ENCODE peak calls at places on chromosomes 3 and 15, in eight cellular contexts. X, D, F, R, B, M, Y and V are unnamed samples.

GRCh38 chr3:134453631-134454030 is 32.2 kb downstream of the ANAPC13 start:
- DNase-seq in F (peak), R (no peak), D (peak), Y (no peak), B (no peak), X (peak), M (no peak), V (peak)

GRCh38 chr15:41934843-41935242 is 37.5 kb downstream of the EHD4 start:
- DNase-seq in D (peak), F (no peak), R (no peak), X (no peak), Y (no peak), M (no peak), B (peak), V (peak)

GRCh38 chr3:63927623-63928280 is 15.6 kb upstream of the SCAANT1 start:
- DNase-seq in M (no peak), X (no peak), B (no peak), D (no peak), F (no peak), Y (peak), R (no peak), V (no peak)

GRCh38 chr3:31941230-31941632 is 39.8 kb downstream of the OSBPL10 start:
- DNase-seq in X (peak), Y (no peak), R (no peak), M (no peak), F (no peak), B (peak), D (no peak), V (no peak)

GRCh38 chr3:172592898-172593669 is 69.9 kb upstream of the TNFSF10 start:
- DNase-seq in R (no peak), M (no peak), F (no peak), B (no peak), Y (no peak), X (no peak), D (no peak), V (no peak)

GRCh38 chr3:97259263-97259662 is 444.9 kb downstream of the EPHA6 start:
- DNase-seq in F (no peak), X (no peak), R (no peak), B (no peak), M (no peak), D (no peak), Y (no peak), V (no peak)

GRCh38 chr15:66772967-66773873 is 71.2 kb downstream of the SMAD6 start:
- DNase-seq in B (peak), R (peak), F (peak), X (no peak), Y (no peak), M (peak), D (no peak), V (no peak)

GRCh38 chr15:27054426-27054825 is 83.4 kb downstream of the GABRG3 start:
- DNase-seq in B (no peak), M (no peak), D (no peak), R (no peak), F (no peak), Y (no peak), X (no peak), V (no peak)

GRCh38 chr3:37308247-37308646 is 133.9 kb upstream of the LRRFIP2 start:
- DNase-seq in F (peak), D (no peak), B (peak), R (peak), M (peak), X (peak), Y (peak), V (no peak)

GRCh38 chr3:14358426-14359211 is 43.8 kb upstream of the SLC6A6 start:
- DNase-seq in D (no peak), F (peak), X (no peak), B (peak), R (peak), M (peak), Y (peak), V (no peak)

GRCh38 chr3:1499694-1500093 is 406.9 kb downstream of the CNTN6 start:
- DNase-seq in Y (no peak), D (no peak), R (no peak), M (no peak), F (no peak), B (no peak), X (no peak), V (no peak)

GRCh38 chr3:194540268-194540937 is 53.6 kb upstream of the ATP13A3 start:
- DNase-seq in D (no peak), B (no peak), F (no peak), X (no peak), Y (peak), R (no peak), M (peak), V (no peak)

GRCh38 chr15:60086676-60087446 is 82.8 kb downstream of the FOXB1 start:
- DNase-seq in D (no peak), M (no peak), F (no peak), B (peak), X (no peak), R (no peak), Y (no peak), V (no peak)

GRCh38 chr15:63436872-63437375 is 55.3 kb upstream of the CA12 start:
- DNase-seq in F (peak), Y (peak), R (peak), X (peak), B (peak), D (no peak), M (peak), V (no peak)

GRCh38 chr3:138694287-138695007 is 85.9 kb downstream of the FAIM start:
- DNase-seq in M (peak), F (no peak), B (peak), R (peak), X (peak), D (no peak), Y (peak), V (no peak)

GRCh38 chr3:25448750-25449684 is 21.0 kb downstream of the RARB start:
- DNase-seq in Y (peak), B (peak), R (peak), D (no peak), F (peak), X (peak), M (peak), V (peak)

GRCh38 chr3:61173685-61174084 is 77.6 kb downstream of the FHIT start:
- DNase-seq in D (no peak), F (no peak), B (no peak), X (no peak), R (peak), M (peak), Y (no peak), V (no peak)

GRCh38 chr3:192802957-192803899 is 75.9 kb upstream of the FGF12 start:
- DNase-seq in D (no peak), X (peak), B (peak), M (peak), Y (peak), F (peak), R (peak), V (no peak)

GRCh38 chr15:57031082-57031481 is 112.6 kb downstream of the TCF12 start:
- DNase-seq in X (no peak), Y (no peak), M (no peak), R (no peak), F (no peak), D (no peak), B (no peak), V (no peak)
- H3K4me2 ChIP-seq in X (no peak), Y (no peak), M (no peak), R (peak), F (peak), D (no peak), B (no peak), V (no peak)

GRCh38 chr3:184564685-184565385 is 3.2 kb downstream of the EPHB3 start:
- DNase-seq in X (no peak), D (no peak), M (no peak), B (no peak), Y (no peak), F (no peak), R (no peak), V (no peak)

GRCh38 chr3:184567924-184568590 is 6.5 kb downstream of the EPHB3 start:
- DNase-seq in M (peak), F (no peak), R (no peak), B (no peak), X (no peak), Y (no peak), D (no peak), V (no peak)

GRCh38 chr3:184565421-184566211 is 4.0 kb downstream of the EPHB3 start:
- DNase-seq in D (no peak), R (peak), X (no peak), Y (peak), M (peak), F (peak), B (peak), V (no peak)

GRCh38 chr3:184568591-184568917 is 7.0 kb downstream of the EPHB3 start:
- DNase-seq in F (no peak), Y (no peak), R (no peak), D (no peak), M (no peak), X (no peak), B (no peak), V (no peak)

DNA sequence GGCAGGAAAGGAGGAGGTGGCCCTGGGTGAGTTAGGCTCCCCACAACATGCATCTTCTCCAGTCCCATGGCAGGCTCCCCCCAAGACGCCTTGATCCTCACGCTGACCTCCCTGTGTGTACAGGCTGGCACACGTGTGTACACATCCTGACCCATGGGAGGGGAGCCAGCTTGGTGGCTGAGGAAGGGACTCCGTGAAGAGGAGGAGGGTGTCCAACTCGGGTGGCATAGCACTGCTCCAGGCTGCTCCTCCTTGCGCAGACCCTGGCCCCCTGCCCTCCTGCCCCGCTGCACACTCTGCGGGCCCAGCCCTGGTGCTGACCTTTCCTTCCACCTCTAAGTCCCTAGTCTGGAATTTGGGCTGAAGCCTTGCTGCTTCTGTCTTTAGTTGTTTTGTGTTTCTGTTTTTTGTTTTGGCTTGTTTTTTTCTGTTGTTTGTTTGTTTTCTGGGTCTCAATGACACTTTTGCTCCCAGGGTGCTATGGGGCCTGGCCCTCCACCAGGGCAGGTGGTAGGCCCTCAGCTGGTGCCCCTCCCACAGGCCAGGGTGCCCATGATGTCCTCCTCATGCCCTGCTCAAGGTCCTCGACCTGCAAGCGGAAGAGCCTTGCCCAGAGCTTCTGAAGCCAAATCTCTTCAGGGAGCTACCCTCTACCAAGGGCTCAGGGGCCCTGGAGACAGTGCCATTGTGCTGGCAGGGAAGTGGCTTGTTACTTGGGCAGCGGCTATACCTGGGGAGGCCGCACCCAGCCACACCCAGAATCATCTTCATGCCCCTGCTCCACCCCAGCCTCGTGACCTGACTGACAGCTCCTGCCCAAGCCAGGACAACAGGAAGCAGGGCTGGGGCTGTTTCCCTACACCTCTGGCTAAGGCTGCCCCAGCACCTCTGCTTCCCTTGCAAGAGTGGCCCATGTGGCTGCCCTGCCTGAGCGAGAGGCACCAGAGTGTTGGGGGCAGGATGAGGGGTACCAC is 5.1 kb downstream of the EPHB3 start:
- DNase-seq in R (no peak), F (no peak), B (no peak), M (no peak), X (no peak), Y (no peak), D (no peak), V (no peak)
- H3K4me2 ChIP-seq in R (peak), F (no peak), B (no peak), M (peak), X (no peak), Y (no peak), D (no peak), V (no peak)

DNA sequence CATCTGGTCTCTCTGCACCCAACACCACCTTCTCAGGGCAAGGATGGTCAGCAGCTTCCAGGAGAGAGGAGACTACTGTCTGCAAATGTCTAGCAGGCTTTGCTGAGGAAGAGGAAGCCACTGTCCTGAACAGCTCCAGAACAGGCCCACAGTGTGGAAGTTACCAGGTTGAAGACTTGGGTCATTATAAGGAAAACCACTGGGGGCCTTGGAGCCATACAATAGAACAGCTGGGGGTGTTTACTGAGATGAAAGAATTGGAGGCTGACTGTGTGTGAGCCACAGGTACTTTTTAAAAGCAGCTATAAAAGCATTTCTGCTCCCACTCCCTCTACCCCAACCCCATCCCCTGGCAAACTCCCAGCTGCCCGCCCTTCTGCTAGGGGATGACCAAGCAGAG is 24.2 kb downstream of the SRGAP3 start:
- DNase-seq in F (no peak), B (no peak), R (no peak), X (no peak), D (no peak), Y (no peak), M (no peak), V (no peak)
- H3K4me2 ChIP-seq in F (peak), B (no peak), R (no peak), X (no peak), D (no peak), Y (no peak), M (no peak), V (no peak)

DNA sequence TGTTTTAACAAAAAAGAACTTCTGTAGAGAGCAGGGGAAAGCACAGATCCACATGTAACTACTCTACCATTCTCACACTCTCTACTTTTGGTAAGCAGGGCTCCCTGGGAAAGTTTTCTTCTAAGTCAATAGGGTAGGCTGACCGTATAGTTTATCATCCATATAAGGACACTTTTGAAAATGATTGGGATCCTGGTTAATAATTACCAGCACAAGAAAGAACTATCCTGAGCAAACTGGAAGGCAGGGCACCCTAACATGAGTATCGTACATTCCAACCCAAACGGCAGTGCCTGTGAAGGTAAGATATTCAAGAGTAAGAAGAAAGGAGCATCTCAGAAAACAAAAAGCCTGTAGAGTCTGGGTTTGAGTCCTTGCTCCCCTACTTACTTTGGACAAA is 22.1 kb downstream of the SUSD5 start:
- DNase-seq in X (peak), D (no peak), B (no peak), M (no peak), F (no peak), Y (no peak), R (peak), V (no peak)
- H3K4me2 ChIP-seq in X (peak), D (no peak), B (no peak), M (no peak), F (peak), Y (no peak), R (no peak), V (no peak)

GRCh38 chr15:88636654-88637053 is 2.2 kb upstream of the ISG20 start:
- DNase-seq in F (no peak), B (no peak), D (no peak), M (no peak), X (no peak), R (no peak), Y (peak), V (no peak)
- H3K4me2 ChIP-seq in F (no peak), B (no peak), D (no peak), M (no peak), X (peak), R (no peak), Y (no peak), V (no peak)

GRCh38 chr3:79568938-79569337 is 198.9 kb downstream of the ROBO1 start:
- DNase-seq in F (no peak), X (no peak), M (no peak), B (no peak), R (no peak), Y (no peak), D (no peak), V (no peak)

GRCh38 chr3:79560698-79561097 is 207.1 kb downstream of the ROBO1 start:
- DNase-seq in D (no peak), F (no peak), M (no peak), Y (no peak), R (no peak), X (no peak), B (no peak), V (no peak)

GRCh38 chr3:79558943-79559342 is 208.9 kb downstream of the ROBO1 start:
- DNase-seq in R (no peak), Y (no peak), B (no peak), X (no peak), D (no peak), M (no peak), F (no peak), V (no peak)

DNA sequence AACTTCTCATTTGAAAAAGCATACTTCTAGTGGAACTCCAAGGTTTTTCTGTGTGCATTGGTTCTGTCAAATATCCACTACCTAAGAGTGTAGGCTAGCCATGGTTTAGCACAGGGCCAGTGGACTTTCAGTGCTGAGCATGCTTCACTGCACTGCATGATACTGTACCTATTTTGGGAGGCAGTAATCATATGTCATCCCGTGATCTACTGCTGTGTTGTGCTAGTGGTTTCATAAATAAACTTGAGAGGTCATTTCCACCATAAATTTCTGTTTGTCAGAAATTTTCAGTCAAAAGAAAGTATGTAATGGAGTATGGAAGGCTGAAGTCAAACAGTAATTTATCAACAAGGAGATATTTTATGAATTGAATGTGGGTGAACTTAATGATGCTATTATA is 203.6 kb downstream of the ROBO1 start:
- DNase-seq in D (no peak), Y (no peak), M (no peak), X (no peak), F (no peak), R (no peak), B (no peak), V (no peak)
- H3K4me2 ChIP-seq in D (no peak), Y (no peak), M (no peak), X (no peak), F (no peak), R (no peak), B (no peak), V (no peak)

GRCh38 chr15:58742022-58742421 is 7.5 kb downstream of the ADAM10 start:
- DNase-seq in R (no peak), B (no peak), Y (peak), X (no peak), D (no peak), F (no peak), M (no peak), V (no peak)
- H3K4me2 ChIP-seq in R (no peak), B (peak), Y (peak), X (no peak), D (no peak), F (no peak), M (no peak), V (no peak)

GRCh38 chr3:45841380-45841700 is 579 bp downstream of the LZTFL1 start:
- DNase-seq in Y (peak), F (peak), D (no peak), X (peak), B (peak), R (peak), M (peak), V (peak)
- H3K4me2 ChIP-seq in Y (peak), F (peak), D (peak), X (peak), B (peak), R (peak), M (peak), V (peak)

DNA sequence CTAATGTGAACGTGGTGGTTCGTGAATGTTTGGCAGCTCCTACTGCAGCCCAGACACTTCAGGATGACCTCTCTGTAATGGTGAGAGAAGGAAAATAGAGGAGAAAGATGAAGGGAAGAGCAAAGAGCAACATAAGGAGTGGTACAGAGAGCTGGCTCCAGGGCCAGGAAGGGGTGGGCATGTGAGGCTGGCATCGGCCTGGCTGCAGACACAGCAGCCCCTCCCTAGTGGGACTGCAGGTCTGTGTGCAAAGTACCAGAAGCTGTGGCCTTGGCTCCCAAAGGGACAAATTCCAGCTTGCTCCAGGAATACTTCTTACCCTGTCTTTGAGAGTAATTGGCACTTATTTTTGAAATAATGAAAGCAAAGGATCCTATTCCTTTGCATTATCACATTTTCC is 10.0 kb downstream of the FSTL1 start:
- DNase-seq in R (no peak), D (no peak), X (no peak), F (no peak), B (no peak), M (no peak), Y (no peak), V (no peak)
- H3K4me2 ChIP-seq in R (no peak), D (no peak), X (no peak), F (no peak), B (no peak), M (peak), Y (no peak), V (no peak)

GRCh38 chr15:74320358-74321247 is 46.8 kb downstream of the CYP11A1 start:
- DNase-seq in D (peak), Y (peak), R (peak), B (no peak), M (peak), F (peak), X (peak), V (peak)
- H3K4me2 ChIP-seq in D (no peak), Y (no peak), R (no peak), B (no peak), M (no peak), F (no peak), X (no peak), V (no peak)